ENCODE peak calls at places on chromosome 3, in four cellular contexts. V is iPS-NIHi11, H is GM23248, Z is GM03348. I is an unnamed sample.

GRCh38 chr3:85586018-85586417 is 627.2 kb downstream of the CADM2 start:
- DNase-seq in V (no peak), H (no peak), Z (no peak), I (no peak)

GRCh38 chr3:100706365-100706764 is 2.9 kb upstream of the TFG start:
- DNase-seq in V (no peak), H (peak), Z (peak), I (peak)

GRCh38 chr3:42702066-42702951 is at the start of gene HHATL:
- DNase-seq in V (no peak), H (no peak), Z (no peak), I (no peak)

GRCh38 chr3:13613343-13614190 is 64.6 kb downstream of the FBLN2 start:
- DNase-seq in V (no peak), H (no peak), Z (no peak), I (no peak)

GRCh38 chr3:75180945-75181298 is 483.2 kb upstream of the FRG2C start:
- DNase-seq in V (no peak), H (no peak), Z (no peak), I (no peak)

GRCh38 chr3:155701882-155702465 is 42.9 kb downstream of the PLCH1 start:
- DNase-seq in V (peak), H (peak), Z (peak), I (peak)

GRCh38 chr3:37981348-37981664 is 9.3 kb upstream of the VILL start:
- DNase-seq in V (no peak), H (no peak), Z (no peak), I (no peak)

GRCh38 chr3:170598091-170598502 is 12.2 kb upstream of the SLC7A14 start:
- DNase-seq in V (no peak), H (no peak), Z (no peak), I (no peak)

GRCh38 chr3:112775011-112775742 is 71.5 kb downstream of the CD200R1L start:
- DNase-seq in V (no peak), H (peak), Z (peak), I (peak)

GRCh38 chr3:45806072-45806471 is 9.7 kb upstream of the SLC6A20 start:
- DNase-seq in V (no peak), H (no peak), Z (no peak), I (no peak)

GRCh38 chr3:124763644-124764358 is 33.5 kb downstream of the UMPS start:
- DNase-seq in V (no peak), H (no peak), Z (no peak), I (no peak)

I was measured in fibroblast of the aortic adventitia.